ENCODE peak calls at places on chromosomes 13 and 19, in five cellular contexts. X, R, A, L and H are unnamed samples.

GRCh38 chr13:52067237-52067636 is 42.7 kb downstream of the UTP14C start:
- DNase-seq in X (no peak), R (no peak), A (no peak), L (peak; percentile 13), H (no peak)

GRCh38 chr19:14519860-14520407 is 1.7 kb upstream of the DNAJB1 start:
- DNase-seq in X (peak; percentile 70), R (no peak), A (no peak), L (no peak), H (no peak)

GRCh38 chr19:2394669-2395292 is 32.6 kb downstream of the TIMM13 start:
- DNase-seq in X (no peak), R (no peak), A (no peak), L (no peak), H (no peak)

GRCh38 chr13:33577037-33577436 is 240.9 kb upstream of the RFC3 start:
- DNase-seq in X (no peak), R (no peak), A (no peak), L (no peak), H (no peak)

GRCh38 chr19:15551183-15552004 is 43.1 kb downstream of the CYP4F22 start:
- DNase-seq in X (no peak), R (peak; percentile 61), A (no peak), L (peak; percentile 70), H (no peak)

GRCh38 chr13:113058988-113059850 is 46.4 kb upstream of the F7 start:
- DNase-seq in X (no peak), R (no peak), A (no peak), L (no peak), H (no peak)

GRCh38 chr13:33134213-33134612 is 118.0 kb downstream of the KL start:
- DNase-seq in X (no peak), R (no peak), A (no peak), L (no peak), H (no peak)

GRCh38 chr19:30036154-30037129 is 94.4 kb downstream of the URI1 start:
- DNase-seq in X (no peak), R (no peak), A (no peak), L (no peak), H (no peak)

GRCh38 chr13:42720116-42720857 is 61.1 kb upstream of the FAM216B start:
- DNase-seq in X (peak; percentile 76), R (no peak), A (peak; percentile 23), L (no peak), H (peak; percentile 19)

GRCh38 chr19:54462713-54463530 is 656 bp downstream of the LENG9 start:
- DNase-seq in X (no peak), R (no peak), A (peak; percentile 55), L (peak; percentile 83), H (no peak)

GRCh38 chr13:22967669-22968068 is 213.1 kb upstream of the SGCG start:
- DNase-seq in X (no peak), R (no peak), A (no peak), L (no peak), H (peak; percentile 0)

GRCh38 chr13:109985871-109986270 is 199.5 kb upstream of the IRS2 start:
- DNase-seq in X (no peak), R (no peak), A (no peak), L (no peak), H (no peak)

GRCh38 chr13:112975401-112975939 is 6.5 kb downstream of the MCF2L start:
- DNase-seq in X (no peak), R (no peak), A (no peak), L (no peak), H (no peak)

GRCh38 chr13:110261166-110262081 is 45.5 kb downstream of the COL4A1 start:
- DNase-seq in X (no peak), R (no peak), A (no peak), L (no peak), H (no peak)

GRCh38 chr13:48994731-48995130 is 19.0 kb downstream of the FNDC3A start:
- DNase-seq in X (peak; percentile 14), R (no peak), A (no peak), L (peak; percentile 38), H (no peak)

GRCh38 chr13:113756441-113757097 is 2.5 kb upstream of the TMEM255B start:
- DNase-seq in X (no peak), R (no peak), A (no peak), L (no peak), H (no peak)

GRCh38 chr13:27170521-27171243 is 929 bp downstream of the USP12 start:
- DNase-seq in X (no peak), R (peak; percentile 27), A (peak; percentile 10), L (peak; percentile 41), H (peak; percentile 27)

GRCh38 chr13:57353831-57354230 is 186.8 kb downstream of the PRR20E start:
- DNase-seq in X (no peak), R (no peak), A (no peak), L (no peak), H (no peak)

GRCh38 chr13:41416276-41416675 is 41.1 kb upstream of the RGCC start:
- DNase-seq in X (no peak), R (no peak), A (no peak), L (no peak), H (no peak)

GRCh38 chr19:30752201-30752600 is 380.0 kb downstream of the ZNF536 start:
- DNase-seq in X (no peak), R (no peak), A (no peak), L (no peak), H (no peak)